ENCODE peak calls at places on chromosomes 6 and 20, in seven cellular contexts. K is Right ventricle myocardium superior; S is omental fat pad; J is stimulated activated CD4-positive, alpha-beta T cell treated with anti-CD3 and anti-CD28 coated beads, Interleukin-2, amount 100 ng/mL, for 48 hours; D is progenitor cell of endocrine pancreas; I is A549; X is activated gamma-delta T cell treated with anti-CD3 and anti-CD28 coated beads, Interleukin-2, amount 50 U/mL, for 16 hours. G is an unnamed sample.

GRCh38 chr6:108565893-108566292 is 5.2 kb downstream of the FOXO3 start:
- DNase-seq in K (no peak), D (no peak), X (no peak), S (no peak), J (no peak), I (no peak), G (no peak)

GRCh38 chr6:150752409-150752808 is 113.1 kb upstream of the MTHFD1L start:
- DNase-seq in X (no peak), I (no peak), D (no peak), S (no peak), J (no peak), K (no peak), G (no peak)

GRCh38 chr6:100099189-100100074 is 105.4 kb upstream of the MCHR2 start:
- DNase-seq in D (no peak), X (no peak), S (no peak), K (no peak), I (no peak), J (no peak), G (no peak)

GRCh38 chr6:16758163-16758975 is 2.9 kb downstream of the ATXN1 start:
- DNase-seq in K (no peak), I (no peak), S (no peak), X (no peak), J (no peak), D (no peak), G (no peak)

GRCh38 chr6:73649783-73650182 is 4.0 kb downstream of the SLC17A5 start:
- DNase-seq in J (no peak), K (no peak), X (no peak), D (no peak), I (no peak), S (no peak), G (no peak)

GRCh38 chr6:101393291-101394251 is at the start of gene GRIK2:
- DNase-seq in K (no peak), X (no peak), D (peak; percentile 57), S (no peak), J (no peak), I (peak; percentile 17), G (no peak)

GRCh38 chr20:11544029-11544678 is 373.5 kb upstream of the BTBD3 start:
- DNase-seq in X (no peak), D (peak; percentile 28), K (no peak), S (no peak), I (peak; percentile 55), J (peak; percentile 12), G (no peak)

GRCh38 chr6:13422601-13423247 is 64.7 kb downstream of the GFOD1 start:
- DNase-seq in S (no peak), K (no peak), J (no peak), I (no peak), D (no peak), X (no peak), G (no peak)

G was measured in GOT3.